ENCODE peak calls at places on chromosomes 11 and 22, in six cellular contexts. S is neuronal stem cell, H is IMR-90, V is H9, W is trophoblast cell, R is H1. Z is an unnamed sample.

GRCh38 chr22:24510694-24511625 is 15.8 kb downstream of the UPB1 start:
- DNase-seq in S (no peak), V (no peak), R (no peak), W (peak; percentile 75), H (peak; percentile 68), Z (peak; percentile 92)

GRCh38 chr11:10659339-10660216 is 34.0 kb downstream of the IRAG1 start:
- DNase-seq in H (peak; percentile 95), V (no peak), S (no peak), R (no peak), W (peak; percentile 95), Z (peak; percentile 99)

GRCh38 chr11:62260261-62260953 is 9.6 kb upstream of the SCGB2A2 start:
- DNase-seq in R (no peak), S (no peak), W (peak; percentile 9), V (no peak), H (no peak), Z (no peak)

GRCh38 chr11:58186938-58187337 is 1.9 kb upstream of the OR9Q2 start:
- DNase-seq in S (no peak), V (no peak), H (no peak), W (no peak), R (no peak), Z (no peak)

GRCh38 chr11:132734217-132734616 is 798.1 kb downstream of the OPCML start:
- DNase-seq in W (peak; percentile 30), V (no peak), H (peak; percentile 90), S (no peak), R (no peak), Z (peak; percentile 48)

GRCh38 chr22:43230983-43231723 is 44.2 kb upstream of the TTLL12 start:
- DNase-seq in V (peak; percentile 89), W (peak; percentile 76), H (peak; percentile 28), S (peak; percentile 70), R (peak; percentile 66), Z (peak; percentile 44)

GRCh38 chr11:92475824-92476223 is 251.2 kb downstream of the FAT3 start:
- DNase-seq in V (no peak), R (no peak), H (no peak), W (no peak), S (no peak), Z (no peak)

GRCh38 chr11:62958547-62959071 is 26.2 kb downstream of the SLC22A6 start:
- DNase-seq in W (no peak), R (no peak), V (no peak), S (no peak), H (peak; percentile 21), Z (peak; percentile 23)

GRCh38 chr11:111796696-111797095 is 30.5 kb upstream of the PPP2R1B start:
- DNase-seq in W (peak; percentile 72), R (no peak), V (no peak), H (no peak), S (no peak), Z (no peak)

GRCh38 chr11:70661763-70662501 is 263.6 kb downstream of the CTTN start:
- DNase-seq in H (peak; percentile 43), W (no peak), R (no peak), S (peak; percentile 43), V (peak; percentile 59), Z (peak; percentile 54)

GRCh38 chr22:17570851-17571631 is 7.7 kb downstream of the SLC25A18 start:
- DNase-seq in R (no peak), S (no peak), H (peak; percentile 83), W (peak; percentile 33), V (no peak), Z (peak; percentile 67)

GRCh38 chr11:72292106-72292790 is 48.3 kb upstream of the PHOX2A start:
- DNase-seq in V (no peak), S (no peak), H (no peak), R (no peak), W (no peak), Z (no peak)

GRCh38 chr11:72643547-72643946 is 30.7 kb downstream of the PDE2A start:
- DNase-seq in H (no peak), W (peak; percentile 77), S (no peak), V (no peak), R (no peak), Z (peak; percentile 14)

GRCh38 chr11:77370217-77370616 is 68.7 kb upstream of the GDPD4 start:
- DNase-seq in W (no peak), V (no peak), H (no peak), S (no peak), R (no peak), Z (peak; percentile 23)

GRCh38 chr11:35583126-35583525 is 35.1 kb upstream of the FJX1 start:
- DNase-seq in W (no peak), S (no peak), V (no peak), H (peak; percentile 56), R (no peak), Z (peak; percentile 39)

GRCh38 chr11:134614141-134614540 is 202.1 kb upstream of the B3GAT1 start:
- DNase-seq in H (no peak), R (no peak), V (no peak), S (no peak), W (no peak), Z (no peak)

GRCh38 chr11:68312780-68313573 is 586 bp downstream of the LRP5 start:
- DNase-seq in R (no peak), S (no peak), W (no peak), V (no peak), H (no peak), Z (peak; percentile 28)

GRCh38 chr11:78417175-78417887 is at the start of gene GAB2:
- DNase-seq in W (peak; percentile 68), R (no peak), S (no peak), V (peak; percentile 64), H (no peak), Z (no peak)

GRCh38 chr11:78417888-78418583 is 416 bp upstream of the GAB2 start:
- DNase-seq in R (no peak), H (peak; percentile 69), W (peak; percentile 85), V (peak; percentile 76), S (peak; percentile 87), Z (peak; percentile 77)

GRCh38 chr11:78416285-78417174 is 1.1 kb downstream of the GAB2 start:
- DNase-seq in S (peak; percentile 83), V (peak; percentile 80), R (peak; percentile 50), W (peak; percentile 74), H (peak; percentile 87), Z (peak; percentile 96)

GRCh38 chr11:78415338-78415737 is 2.3 kb downstream of the GAB2 start:
- DNase-seq in W (no peak), S (no peak), H (no peak), R (no peak), V (no peak), Z (no peak)

GRCh38 chr11:78414321-78415051 is 3.1 kb downstream of the GAB2 start:
- DNase-seq in S (no peak), R (no peak), H (peak; percentile 43), V (no peak), W (peak; percentile 50), Z (peak; percentile 40)
- H4K91ac ChIP-seq in S (no peak overlapping the region), R (no peak overlapping the region), H (no peak overlapping the region), V (no peak overlapping the region), W (no peak overlapping the region), Z (no peak overlapping the region)

DNA sequence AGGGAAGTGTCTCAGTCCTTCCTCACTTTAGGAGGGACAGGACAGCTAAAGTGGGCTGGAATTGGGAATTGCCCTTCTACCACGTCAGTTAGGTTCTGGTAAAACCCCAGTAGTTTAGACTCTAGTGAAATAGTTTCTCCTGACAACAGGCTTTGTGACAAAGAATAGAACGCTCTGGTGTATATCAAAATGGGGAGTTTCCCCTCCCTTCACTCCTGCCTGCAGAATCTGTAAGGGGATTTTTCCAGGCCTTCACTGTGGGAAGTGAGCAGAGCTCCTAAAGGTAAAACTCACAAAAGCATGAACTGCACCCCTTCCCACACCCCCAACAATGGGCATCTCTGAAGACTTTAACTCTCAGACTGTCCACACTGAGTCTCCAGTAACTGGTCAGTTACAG is 460.9 kb upstream of the LRRC4C start:
- DNase-seq in V (no peak), S (no peak), H (no peak), R (no peak), W (no peak), Z (no peak)
- H4K91ac ChIP-seq in V (no peak overlapping the region), S (no peak overlapping the region), H (no peak overlapping the region), R (no peak overlapping the region), W (no peak overlapping the region), Z (no peak overlapping the region)

DNA sequence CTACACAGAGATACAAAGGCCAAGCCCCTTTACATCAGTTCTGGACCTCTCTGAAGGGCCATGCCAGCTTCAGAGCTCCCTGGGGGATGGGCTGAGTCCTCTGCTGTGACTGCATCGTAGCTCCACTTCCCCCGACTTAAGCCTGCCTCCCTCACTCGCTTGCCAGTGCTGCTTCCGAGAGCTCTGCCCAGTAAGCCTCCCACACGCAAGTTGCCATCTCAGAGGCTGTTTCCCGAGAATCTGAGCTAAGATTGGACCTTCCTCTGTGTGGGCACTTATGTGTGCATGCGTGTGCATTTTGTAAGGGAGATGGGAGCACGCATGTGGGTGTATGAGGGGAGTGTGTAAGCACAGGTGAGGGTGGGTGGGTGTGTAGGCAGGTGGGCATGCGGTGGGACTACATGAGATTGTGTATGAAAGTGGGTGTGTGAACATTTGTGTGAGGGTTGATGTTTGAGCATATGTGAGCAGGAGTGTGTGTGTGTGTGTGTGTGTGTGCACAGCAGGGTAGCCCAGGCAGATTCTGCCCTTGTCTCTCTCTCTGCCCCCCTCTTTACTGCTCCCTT is 163.0 kb upstream of the SYT13 start:
- DNase-seq in R (no peak), S (no peak), W (no peak), H (no peak), V (no peak), Z (no peak)
- H4K91ac ChIP-seq in R (no peak overlapping the region), S (no peak overlapping the region), W (no peak overlapping the region), H (no peak overlapping the region), V (no peak overlapping the region), Z (no peak overlapping the region)

GRCh38 chr22:47367107-47367690 is 604.7 kb downstream of the TBC1D22A start:
- DNase-seq in H (no peak), W (no peak), V (peak; percentile 7), S (no peak), R (no peak), Z (no peak)

GRCh38 chr22:47366026-47366767 is 603.7 kb downstream of the TBC1D22A start:
- DNase-seq in R (no peak), S (no peak), H (no peak), V (no peak), W (no peak), Z (no peak)

GRCh38 chr22:47369020-47369419 is 606.6 kb downstream of the TBC1D22A start:
- DNase-seq in V (peak; percentile 6), R (no peak), H (no peak), W (no peak), S (no peak), Z (no peak)

GRCh38 chr22:47369431-47370015 is 607.1 kb downstream of the TBC1D22A start:
- DNase-seq in V (no peak), S (no peak), W (no peak), R (no peak), H (no peak), Z (no peak)

DNA sequence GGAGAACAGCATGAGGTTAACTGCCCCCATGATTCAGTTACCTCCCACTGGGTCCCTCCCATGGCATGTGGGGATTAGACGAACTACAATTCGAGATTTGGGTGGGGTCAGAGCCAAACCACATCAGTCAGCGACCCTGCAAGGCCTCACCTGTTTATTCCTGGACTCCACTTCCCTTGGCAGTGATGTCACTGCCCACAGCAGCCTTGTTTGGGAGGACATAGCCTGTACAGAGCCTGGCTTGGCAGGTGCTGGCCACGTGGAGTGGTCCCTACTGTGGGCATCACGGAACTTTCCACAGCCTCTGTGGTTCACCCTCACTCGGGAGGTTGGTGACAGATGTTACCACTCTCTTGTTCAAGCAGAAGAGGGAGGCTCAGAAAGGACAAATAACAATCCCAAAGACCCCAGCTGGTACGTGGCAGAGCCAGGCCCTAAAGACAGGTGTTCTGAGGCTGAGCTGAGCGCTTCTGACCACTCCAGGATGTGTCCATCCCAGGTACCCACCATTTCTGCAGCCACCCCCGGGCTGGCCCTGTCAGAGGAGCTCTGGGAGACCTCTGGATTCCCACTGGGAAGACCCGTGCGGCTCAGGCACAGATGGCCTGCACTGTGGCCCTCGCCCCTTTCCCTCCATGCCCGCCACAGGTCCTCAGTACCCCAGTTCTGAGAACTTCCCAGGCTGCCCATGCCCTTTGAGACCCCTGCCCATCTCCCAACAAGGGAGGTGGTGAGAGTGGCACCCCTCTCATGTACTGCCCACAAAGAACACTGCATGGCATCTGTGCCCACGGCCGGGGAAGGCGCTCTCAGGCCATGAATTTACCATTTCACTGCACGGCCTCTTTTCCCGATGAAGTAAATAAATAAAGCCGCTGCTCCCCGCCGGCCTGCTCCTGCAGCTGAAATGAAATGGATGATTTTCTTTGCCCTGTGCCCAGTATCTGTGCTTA is 605.8 kb downstream of the TBC1D22A start:
- DNase-seq in V (peak; percentile 5), R (no peak), S (no peak), H (no peak), W (no peak), Z (no peak)
- H4K91ac ChIP-seq in V (no peak overlapping the region), R (no peak overlapping the region), S (no peak overlapping the region), H (no peak overlapping the region), W (no peak overlapping the region), Z (no peak overlapping the region)